ENCODE peak calls at places on chromosomes 2 and 18, in eight cellular contexts. B is NCI-H774, O is NCI-H1092, K is T-helper 22 cell, T is GM04504, S is right lobe of liver, P is uterus, C is SHP77. E is an unnamed sample.

GRCh38 chr2:36618381-36618780 is 20.4 kb upstream of the FEZ2 start:
- DNase-seq in C (peak), B (peak), K (no peak), T (no peak), O (no peak), P (no peak), S (no peak), E (peak)

GRCh38 chr2:105736145-105736544 is 8.6 kb upstream of the NCK2 start:
- DNase-seq in T (no peak), B (no peak), P (no peak), K (no peak), S (no peak), O (no peak), C (no peak), E (no peak)

GRCh38 chr18:59769105-59769865 is 72.1 kb upstream of the CCBE1 start:
- DNase-seq in O (no peak), B (no peak), T (no peak), K (no peak), S (no peak), C (no peak), P (no peak), E (no peak)

GRCh38 chr2:85501244-85501643 is 37.7 kb upstream of the MAT2A start:
- DNase-seq in O (no peak), B (no peak), S (no peak), C (no peak), P (no peak), K (no peak), T (no peak), E (no peak)

GRCh38 chr2:109275120-109276040 is 146.4 kb downstream of the SH3RF3 start:
- DNase-seq in S (no peak), B (no peak), T (no peak), C (peak), O (peak), K (no peak), P (no peak), E (peak)

GRCh38 chr2:19860022-19860421 is 41.8 kb downstream of the TTC32 start:
- DNase-seq in T (no peak), S (no peak), C (no peak), P (no peak), B (no peak), K (no peak), O (no peak), E (no peak)

GRCh38 chr2:226618544-226618874 is 181.1 kb downstream of the IRS1 start:
- DNase-seq in T (no peak), B (no peak), O (no peak), K (no peak), S (no peak), P (no peak), C (no peak), E (no peak)

GRCh38 chr2:207253946-207254345 is 88.2 kb upstream of the KLF7 start:
- DNase-seq in K (no peak), B (no peak), P (no peak), C (no peak), O (no peak), T (peak), S (no peak), E (no peak)

GRCh38 chr2:27303093-27304025 is 4.9 kb downstream of the UCN start:
- DNase-seq in C (peak), P (peak), T (peak), O (peak), K (peak), B (peak), S (peak), E (peak)

GRCh38 chr2:47664817-47665216 is 118.1 kb upstream of the MSH6 start:
- DNase-seq in O (no peak), P (no peak), C (no peak), S (no peak), T (no peak), B (no peak), K (no peak), E (no peak)

GRCh38 chr2:215396595-215397313 is 39.1 kb downstream of the FN1 start:
- DNase-seq in C (no peak), O (no peak), P (no peak), K (no peak), B (no peak), T (peak), S (no peak), E (no peak)

GRCh38 chr2:25041307-25041927 is 459 bp upstream of the EFR3B start:
- DNase-seq in P (peak), B (peak), C (peak), T (no peak), K (no peak), S (peak), O (peak), E (peak)

GRCh38 chr2:134819334-134819733 is 19.1 kb upstream of the ACMSD start:
- DNase-seq in T (peak), P (no peak), C (no peak), O (no peak), S (no peak), K (no peak), B (no peak), E (no peak)

GRCh38 chr18:59813942-59814341 is 85.9 kb upstream of the PMAIP1 start:
- DNase-seq in O (no peak), T (no peak), B (no peak), C (no peak), K (no peak), S (no peak), P (no peak), E (no peak)

GRCh38 chr18:54388203-54389142 is 30.8 kb downstream of the C18orf54 start:
- DNase-seq in P (no peak), B (no peak), T (peak), K (no peak), O (no peak), C (no peak), S (no peak), E (peak)

GRCh38 chr2:126850951-126851350 is 47.7 kb upstream of the TEX51 start:
- DNase-seq in K (no peak), P (no peak), B (no peak), O (no peak), C (no peak), S (no peak), T (no peak), E (no peak)

GRCh38 chr18:72867721-72868665 is at the start of gene NETO1:
- DNase-seq in T (no peak), P (no peak), B (peak), K (no peak), O (peak), C (no peak), S (no peak), E (peak)

GRCh38 chr2:218284106-218284811 is 8.0 kb downstream of the TMBIM1 start:
- DNase-seq in B (no peak), P (peak), O (no peak), T (no peak), S (peak), C (no peak), K (peak), E (no peak)

GRCh38 chr2:71510196-71510807 is 56.9 kb downstream of the DYSF start:
- DNase-seq in B (peak), O (peak), S (peak), T (peak), C (peak), P (peak), K (peak), E (peak)

GRCh38 chr18:35005963-35006577 is 35.1 kb upstream of the MAPRE2 start:
- DNase-seq in S (no peak), K (no peak), T (peak), P (no peak), O (peak), B (peak), C (peak), E (peak)

GRCh38 chr2:221514305-221515040 is 57.6 kb downstream of the EPHA4 start:
- DNase-seq in S (no peak), T (no peak), C (peak), P (peak), B (peak), O (no peak), K (no peak), E (no peak)

GRCh38 chr2:68709421-68709911 is 25.1 kb upstream of the ARHGAP25 start:
- DNase-seq in B (peak), T (peak), S (no peak), O (no peak), C (peak), K (no peak), P (no peak), E (peak)

GRCh38 chr18:58097127-58097906 is 53.3 kb downstream of the NEDD4L start:
- DNase-seq in S (peak), O (peak), K (no peak), B (no peak), T (no peak), C (no peak), P (no peak), E (no peak)

GRCh38 chr2:127796389-127796788 is 14.6 kb downstream of the WDR33 start:
- DNase-seq in P (no peak), B (no peak), C (no peak), K (no peak), S (no peak), T (no peak), O (no peak), E (no peak)

GRCh38 chr18:62863629-62864028 is 148.3 kb downstream of the PHLPP1 start:
- DNase-seq in K (no peak), T (no peak), B (no peak), S (no peak), O (no peak), C (no peak), P (no peak), E (no peak)

GRCh38 chr2:96092580-96092877 is 23.8 kb downstream of the ADRA2B start:
- DNase-seq in K (no peak), B (no peak), C (no peak), O (no peak), S (no peak), P (no peak), T (no peak), E (no peak)

GRCh38 chr2:144666032-144666431 is 146.1 kb upstream of the ZEB2 start:
- DNase-seq in C (no peak), P (no peak), S (no peak), B (no peak), K (no peak), O (no peak), T (no peak), E (no peak)

GRCh38 chr2:237662671-237663093 is 35.3 kb downstream of the LRRFIP1 start:
- DNase-seq in O (peak), T (peak), C (peak), P (peak), K (peak), B (peak), S (peak), E (peak)

GRCh38 chr2:180910831-180911665 is 69.4 kb upstream of the UBE2E3 start:
- DNase-seq in K (no peak), O (no peak), S (peak), P (no peak), B (no peak), T (no peak), C (no peak), E (peak)

GRCh38 chr18:45688834-45689233 is 35.1 kb upstream of the SLC14A1 start:
- DNase-seq in T (no peak), S (no peak), C (no peak), K (peak), P (no peak), O (no peak), B (no peak), E (no peak)

GRCh38 chr2:118059919-118060478 is 28.3 kb upstream of the INSIG2 start:
- DNase-seq in T (peak), O (no peak), K (no peak), S (no peak), B (no peak), C (no peak), P (no peak), E (no peak)

GRCh38 chr2:119741001-119741400 is 18.7 kb upstream of the PTPN4 start:
- DNase-seq in S (no peak), B (no peak), P (no peak), K (no peak), C (no peak), O (no peak), T (no peak), E (no peak)

GRCh38 chr2:44016282-44016681 is 20.5 kb upstream of the LRPPRC start:
- DNase-seq in T (peak), P (no peak), C (no peak), K (no peak), O (no peak), S (peak), B (no peak), E (peak)

GRCh38 chr2:161283926-161284325 is 24.3 kb upstream of the PSMD14 start:
- DNase-seq in T (no peak), B (no peak), O (no peak), P (no peak), S (no peak), K (no peak), C (no peak), E (no peak)

GRCh38 chr2:8623576-8623957 is 58.3 kb upstream of the ID2 start:
- DNase-seq in O (no peak), T (no peak), C (no peak), B (no peak), K (no peak), S (no peak), P (no peak), E (no peak)

GRCh38 chr2:144006139-144006538 is 513.8 kb downstream of the ZEB2 start:
- DNase-seq in C (no peak), T (no peak), K (no peak), B (no peak), O (no peak), P (no peak), S (no peak), E (no peak)

GRCh38 chr18:475202-475624 is 25.3 kb downstream of the COLEC12 start:
- DNase-seq in B (no peak), C (no peak), K (no peak), T (peak), O (no peak), S (no peak), P (peak), E (peak)

E was measured in nephron progenitor cell.